ENCODE peak calls at places on chromosome 17, in nine cellular contexts. X is A549; I is NCI-H1105; A is progenitor cell of endocrine pancreas; P is COLO829; T is RPMI7951; W is activated CD4-positive, alpha-beta T cell treated with anti-CD3 and anti-CD28 coated beads, Interleukin-2, amount 50 U/mL, for 4 hours; E is uterus; R is G401. Z is an unnamed sample.

GRCh38 chr17:77457572-77458201 is 316.9 kb downstream of the SEC14L1 start:
- DNase-seq in A (no peak), T (no peak), W (no peak), R (no peak), X (no peak), P (no peak), E (no peak), I (no peak), Z (no peak)

GRCh38 chr17:64095144-64095882 is 34.6 kb downstream of the ERN1 start:
- DNase-seq in P (no peak), I (peak), T (no peak), X (no peak), E (no peak), R (no peak), A (no peak), W (no peak), Z (no peak)

GRCh38 chr17:30476726-30477082 is 504 bp upstream of the GOSR1 start:
- DNase-seq in A (no peak), X (no peak), I (no peak), W (peak), R (no peak), P (no peak), T (no peak), E (no peak), Z (no peak)

GRCh38 chr17:37718383-37719048 is 26.3 kb downstream of the HNF1B start:
- DNase-seq in I (no peak), A (no peak), R (no peak), W (no peak), T (no peak), X (no peak), P (no peak), E (no peak), Z (no peak)

GRCh38 chr17:79051306-79051705 is 23.3 kb upstream of the ENGASE start:
- DNase-seq in A (no peak), I (no peak), W (no peak), P (no peak), R (no peak), T (no peak), X (no peak), E (no peak), Z (no peak)

GRCh38 chr17:55420067-55420775 is 1.4 kb downstream of the MMD start:
- DNase-seq in I (no peak), R (peak), X (no peak), E (no peak), A (no peak), T (no peak), W (no peak), P (no peak), Z (peak)

GRCh38 chr17:75783069-75783783 is 1.4 kb upstream of the UNK start:
- DNase-seq in T (peak), I (peak), A (no peak), R (peak), W (no peak), X (no peak), P (no peak), E (no peak), Z (no peak)

GRCh38 chr17:39599006-39599664 is 8.6 kb downstream of the NEUROD2 start:
- DNase-seq in I (no peak), W (no peak), T (no peak), P (no peak), A (no peak), X (no peak), R (peak), E (no peak), Z (no peak)

GRCh38 chr17:49495842-49496182 is 719 bp downstream of the NGFR start:
- DNase-seq in X (no peak), T (no peak), P (no peak), R (no peak), A (no peak), W (no peak), E (no peak), I (no peak), Z (no peak)

GRCh38 chr17:8965394-8966168 is at the start of gene PIK3R5:
- DNase-seq in A (peak), W (peak), P (no peak), T (no peak), I (no peak), E (no peak), R (no peak), X (no peak), Z (peak)

GRCh38 chr17:65417406-65418221 is 143.8 kb downstream of the AXIN2 start:
- DNase-seq in E (no peak), T (no peak), R (no peak), X (no peak), P (no peak), A (no peak), W (no peak), I (no peak), Z (no peak)

GRCh38 chr17:51153210-51154072 is at the start of gene NME1:
- DNase-seq in A (peak), X (peak), P (peak), W (peak), T (peak), I (peak), E (peak), R (peak), Z (peak)

GRCh38 chr17:8225813-8226535 is 15.6 kb upstream of the AURKB start:
- DNase-seq in T (peak), R (peak), E (peak), I (peak), A (no peak), P (no peak), X (peak), W (peak), Z (peak)

GRCh38 chr17:68019336-68019674 is 16.2 kb upstream of the KPNA2 start:
- DNase-seq in R (no peak), A (no peak), X (no peak), T (no peak), I (no peak), W (no peak), E (no peak), P (no peak), Z (no peak)

GRCh38 chr17:27217631-27218030 is 76.3 kb upstream of the WSB1 start:
- DNase-seq in A (no peak), E (no peak), X (no peak), P (no peak), W (no peak), R (no peak), I (no peak), T (no peak), Z (no peak)

GRCh38 chr17:73156166-73156840 is 8.5 kb upstream of the SSTR2 start:
- DNase-seq in W (peak), E (peak), I (no peak), T (peak), P (peak), A (peak), R (peak), X (peak), Z (peak)

GRCh38 chr17:76270127-76270592 is 5.0 kb downstream of the UBALD2 start:
- DNase-seq in A (no peak), I (no peak), T (no peak), P (no peak), R (no peak), W (no peak), E (no peak), X (no peak), Z (no peak)

GRCh38 chr17:62565817-62566216 is 61.7 kb upstream of the MRC2 start:
- DNase-seq in P (peak), T (peak), I (no peak), R (no peak), X (peak), A (no peak), W (no peak), E (no peak), Z (no peak)

GRCh38 chr17:4711671-4712111 is 1.3 kb downstream of the ARRB2 start:
- DNase-seq in P (no peak), I (no peak), E (no peak), X (no peak), W (no peak), T (no peak), R (peak), A (no peak), Z (no peak)

GRCh38 chr17:76193616-76194015 is 46.7 kb downstream of the RNF157 start:
- DNase-seq in W (no peak), R (no peak), A (no peak), X (no peak), I (no peak), E (no peak), T (no peak), P (no peak), Z (no peak)

GRCh38 chr17:31416503-31416923 is 25.0 kb downstream of the RAB11FIP4 start:
- DNase-seq in X (no peak), P (peak), E (no peak), A (no peak), W (no peak), R (no peak), I (no peak), T (peak), Z (no peak)

GRCh38 chr17:59287887-59288286 is 43.6 kb upstream of the YPEL2 start:
- DNase-seq in E (no peak), X (no peak), T (no peak), P (no peak), I (no peak), W (no peak), A (no peak), R (no peak), Z (no peak)

GRCh38 chr17:74822329-74823175 is 37.1 kb downstream of the GRIN2C start:
- DNase-seq in E (no peak), W (no peak), A (no peak), I (no peak), X (no peak), P (no peak), T (no peak), R (peak), Z (no peak)

GRCh38 chr17:3551189-3551588 is 6.4 kb downstream of the TRPV3 start:
- DNase-seq in T (no peak), P (no peak), E (no peak), R (no peak), W (no peak), I (no peak), A (no peak), X (no peak), Z (no peak)

GRCh38 chr17:30113213-30113612 is 3.4 kb upstream of the NSRP1 start:
- DNase-seq in E (no peak), I (no peak), T (peak), W (no peak), X (no peak), P (no peak), A (no peak), R (no peak), Z (no peak)

GRCh38 chr17:15463363-15463762 is 4.1 kb downstream of the CDRT4 start:
- DNase-seq in R (peak), T (peak), A (no peak), W (no peak), I (no peak), E (peak), X (no peak), P (no peak), Z (no peak)

GRCh38 chr17:82218349-82219075 is 5.9 kb upstream of the CCDC57 start:
- DNase-seq in T (no peak), R (no peak), X (no peak), I (no peak), A (no peak), W (no peak), E (no peak), P (no peak), Z (no peak)

GRCh38 chr17:81379523-81379942 is 15.7 kb upstream of the BAHCC1 start:
- DNase-seq in P (no peak), A (no peak), R (no peak), W (no peak), X (no peak), I (no peak), E (no peak), T (no peak), Z (no peak)

GRCh38 chr17:48871551-48872351 is 20.8 kb upstream of the ATP5MC1 start:
- DNase-seq in E (peak), R (no peak), A (peak), X (peak), T (no peak), W (no peak), P (no peak), I (no peak), Z (no peak)

GRCh38 chr17:56144205-56144604 is 9.1 kb upstream of the ANKFN1 start:
- DNase-seq in A (no peak), R (no peak), W (no peak), E (no peak), P (no peak), X (no peak), I (no peak), T (no peak), Z (no peak)

GRCh38 chr17:39194089-39194984 is 3.1 kb downstream of the CACNB1 start:
- DNase-seq in A (no peak), E (peak), P (no peak), I (no peak), W (no peak), T (no peak), X (peak), R (peak), Z (no peak)

GRCh38 chr17:61897548-61898180 is 30.1 kb downstream of the INTS2 start:
- DNase-seq in I (no peak), A (no peak), R (no peak), P (no peak), X (no peak), E (no peak), W (no peak), T (no peak), Z (no peak)